ENCODE peak calls at places on chromosomes 12 and 14, in six cellular contexts. G is left ventricle myocardium inferior; P is AG04450; H is Panc1; X is HCT116; Y is CD8-positive, alpha-beta memory T cell. C is an unnamed sample. For H3K9me3, the result is how much of the 10 kb centered on the place peaks cover.

GRCh38 chr12:65278576-65279386 is at the start of gene MSRB3:
- DNase-seq in X (peak), G (peak), Y (peak), P (peak), H (no peak), C (no peak)

GRCh38 chr14:36097356-36097755 is 79.2 kb downstream of the PTCSC3 start:
- DNase-seq in X (no peak), H (no peak), Y (no peak), P (no peak), G (no peak), C (no peak)

GRCh38 chr12:68003777-68004176 is 14.5 kb downstream of the IFNG-AS1 start:
- DNase-seq in G (no peak), Y (no peak), H (no peak), X (no peak), P (no peak), C (no peak)

GRCh38 chr12:92034858-92035401 is 110.7 kb downstream of the BTG1 start:
- DNase-seq in P (peak), X (peak), H (no peak), Y (peak), G (peak), C (peak)

GRCh38 chr12:73361867-73362230 is 1089.7 kb downstream of the TRHDE start:
- DNase-seq in X (no peak), Y (no peak), P (no peak), H (no peak), G (no peak), C (no peak)

GRCh38 chr12:113302925-113303640 is 31.8 kb downstream of the SLC8B1 start:
- DNase-seq in P (no peak), Y (no peak), G (no peak), X (no peak), H (no peak), C (no peak)

GRCh38 chr12:47364251-47364650 is 284.5 kb upstream of the AMIGO2 start:
- DNase-seq in Y (no peak), X (no peak), G (no peak), P (no peak), H (no peak), C (no peak)

GRCh38 chr14:80336613-80337106 is 125.4 kb upstream of the DIO2 start:
- DNase-seq in Y (no peak), P (no peak), H (no peak), G (no peak), X (no peak), C (no peak)

GRCh38 chr12:131617179-131617578 is 93.7 kb upstream of the SFSWAP start:
- DNase-seq in H (no peak), Y (no peak), P (no peak), X (no peak), G (no peak), C (no peak)

GRCh38 chr12:133202493-133203343 is 21.4 kb downstream of the ZNF268 start:
- DNase-seq in Y (no peak), G (no peak), X (no peak), P (no peak), H (no peak), C (no peak)
- H3K9me3 ChIP-seq in Y (half or more), G (half or more), X (half or more), P (under half), H (half or more), C (half or more)

GRCh38 chr12:1531160-1531653 is 63.2 kb downstream of the FBXL14 start:
- DNase-seq in X (no peak), Y (no peak), P (no peak), H (no peak), G (no peak), C (no peak)

GRCh38 chr12:1531654-1532366 is 62.6 kb downstream of the FBXL14 start:
- DNase-seq in G (no peak), Y (no peak), H (no peak), P (no peak), X (no peak), C (no peak)

GRCh38 chr12:1529228-1529861 is 65.0 kb downstream of the FBXL14 start:
- DNase-seq in Y (no peak), H (no peak), P (no peak), X (no peak), G (no peak), C (no peak)

GRCh38 chr12:1529862-1530591 is 64.4 kb downstream of the FBXL14 start:
- DNase-seq in X (no peak), Y (no peak), G (peak), H (no peak), P (no peak), C (no peak)

GRCh38 chr12:1530592-1531159 is 63.7 kb downstream of the FBXL14 start:
- DNase-seq in X (no peak), G (no peak), H (no peak), P (no peak), Y (no peak), C (no peak)
- H3K4me3 ChIP-seq in X (no peak), G (peak), H (peak), P (peak), Y (no peak), C (peak)

GRCh38 chr12:133106253-133106652 is 23.8 kb downstream of the ZNF891 start:
- DNase-seq in Y (no peak), H (no peak), G (no peak), P (no peak), X (no peak), C (no peak)

GRCh38 chr12:133108150-133108549 is 21.9 kb downstream of the ZNF891 start:
- DNase-seq in H (no peak), X (no peak), Y (no peak), G (no peak), P (no peak), C (no peak)

GRCh38 chr12:133107121-133107520 is 23.0 kb downstream of the ZNF891 start:
- DNase-seq in G (no peak), H (no peak), Y (no peak), P (no peak), X (no peak), C (no peak)

GRCh38 chr12:133105620-133106019 is 24.5 kb downstream of the ZNF891 start:
- DNase-seq in Y (no peak), G (no peak), X (no peak), P (no peak), H (no peak), C (no peak)
- H3K9me3 ChIP-seq in Y (half or more), G (half or more), X (half or more), P (under half), H (half or more), C (half or more)

DNA sequence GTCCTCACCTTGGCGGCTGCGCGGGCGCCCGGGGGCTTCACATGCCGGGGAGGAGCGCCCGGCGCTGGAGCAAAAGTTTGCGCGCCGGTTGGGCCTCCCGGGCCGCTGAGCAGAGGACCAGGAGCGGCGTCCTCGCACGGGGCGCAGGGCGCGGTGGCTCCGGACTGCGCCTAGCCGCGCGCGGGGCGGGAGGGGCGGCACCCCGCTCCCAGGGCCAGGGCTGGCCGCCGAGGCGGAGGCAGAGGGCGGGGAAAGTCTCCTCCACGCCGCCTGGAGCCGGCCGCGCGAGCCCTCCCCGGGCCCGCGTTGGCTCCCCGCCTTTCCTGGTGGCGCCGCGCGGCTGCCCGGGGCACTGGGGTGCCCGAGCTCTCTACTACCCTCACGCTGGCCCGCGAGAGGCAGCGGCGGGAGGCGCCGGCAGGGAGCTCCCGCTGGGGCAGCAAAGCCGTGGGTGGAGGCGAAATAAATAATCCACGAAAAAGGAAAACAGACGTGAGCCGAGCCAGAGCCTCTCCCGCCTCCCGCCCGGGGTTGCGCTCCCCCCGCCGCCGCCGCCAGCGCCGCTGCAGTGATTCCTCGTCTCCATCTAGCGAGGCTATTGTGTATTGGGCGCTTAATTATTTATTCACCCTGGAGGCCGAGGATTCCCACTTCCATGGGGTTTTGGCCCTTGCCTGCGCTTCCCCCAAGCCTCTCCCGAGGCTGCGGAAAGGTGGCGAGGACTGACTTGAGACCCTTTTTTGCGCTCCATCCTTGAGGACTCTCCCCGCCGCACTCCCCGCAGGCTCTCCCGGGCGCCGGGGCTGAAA is 476 bp upstream of the PRIMA1 start:
- DNase-seq in P (no peak), G (peak), H (no peak), Y (no peak), X (no peak), C (no peak)
- H3K4me3 ChIP-seq in P (no peak), G (peak), H (peak), Y (no peak), X (peak), C (no peak)

DNA sequence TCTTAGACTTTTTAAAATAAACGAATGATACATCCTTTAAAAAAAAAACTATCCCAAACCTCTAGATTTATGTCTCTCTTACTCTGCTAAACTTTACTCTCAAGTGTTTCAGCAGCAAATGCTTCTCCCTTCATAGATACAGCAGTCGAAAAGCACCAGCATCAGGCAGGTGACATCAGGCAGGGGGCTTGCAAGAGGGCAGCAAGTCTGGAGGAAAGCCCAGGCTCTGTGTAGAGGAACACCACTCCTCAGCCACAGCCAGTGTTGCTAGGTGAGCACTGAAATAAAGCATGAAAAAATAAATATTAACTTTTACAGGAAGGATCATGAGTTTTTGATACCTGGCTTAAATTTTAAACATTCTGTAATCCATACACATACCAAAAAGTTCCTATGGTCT is 419.4 kb downstream of the GALC start:
- DNase-seq in G (no peak), P (no peak), H (no peak), X (no peak), Y (no peak), C (no peak)
- H3K9me3 ChIP-seq in G (under half), P (under half), H (under half), X (under half), Y (under half), C (under half)

DNA sequence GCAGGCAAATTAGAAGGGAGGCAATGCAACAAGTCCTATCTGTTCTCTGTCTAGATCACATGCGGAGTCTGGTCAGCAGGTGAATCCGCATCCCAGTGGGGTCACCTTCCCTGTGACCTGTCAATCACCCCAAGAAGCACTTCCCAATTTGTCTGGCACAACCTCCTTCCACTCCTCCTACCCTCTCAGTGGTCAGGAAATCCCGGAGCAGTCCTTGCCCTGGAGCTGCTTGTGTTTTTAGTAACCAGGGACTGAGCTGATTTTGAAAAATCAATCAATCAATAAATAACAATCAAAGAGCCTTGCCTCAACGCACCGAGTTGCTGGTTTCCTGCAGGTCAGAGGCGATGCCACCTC is 572 bp upstream of the ACSS3 start:
- DNase-seq in G (peak), H (no peak), X (no peak), P (no peak), Y (no peak), C (no peak)
- H3K4me3 ChIP-seq in G (peak), H (no peak), X (no peak), P (peak), Y (no peak), C (no peak)

GRCh38 chr14:106556665-106557289 is 1030.4 kb downstream of the TMEM121 start:
- DNase-seq in Y (peak), P (no peak), H (peak), X (no peak), G (no peak), C (peak)
- H3K9me3 ChIP-seq in Y (under half), P (under half), H (under half), X (under half), G (under half), C (under half)

DNA sequence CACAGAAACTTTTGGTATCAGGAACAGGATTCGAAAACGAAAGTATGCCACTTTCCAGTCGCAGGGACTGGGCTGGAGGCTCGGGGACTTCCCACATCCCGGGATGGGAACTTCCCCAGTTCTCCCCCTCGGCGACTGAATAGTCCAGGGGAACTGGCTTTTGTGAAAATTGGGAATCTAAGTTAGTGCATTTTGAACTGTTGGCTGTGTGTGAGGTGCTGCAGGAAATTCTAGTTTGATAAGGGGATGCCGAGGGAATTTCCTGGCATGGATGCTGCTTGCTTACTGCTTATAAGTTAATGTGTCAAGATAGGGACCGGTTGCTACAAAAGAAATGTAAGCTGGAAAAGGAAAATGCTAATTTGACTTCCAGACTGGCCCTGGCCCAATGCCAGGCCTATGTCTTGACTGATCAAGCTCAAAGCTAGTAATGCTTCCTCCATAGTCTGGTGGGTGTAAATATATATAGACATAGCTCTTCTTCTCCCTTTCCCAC is 73.4 kb upstream of the EIF5 start:
- DNase-seq in P (no peak), G (peak), H (no peak), X (no peak), Y (no peak), C (no peak)
- H3K4me3 ChIP-seq in P (peak), G (peak), H (peak), X (peak), Y (no peak), C (peak)

DNA sequence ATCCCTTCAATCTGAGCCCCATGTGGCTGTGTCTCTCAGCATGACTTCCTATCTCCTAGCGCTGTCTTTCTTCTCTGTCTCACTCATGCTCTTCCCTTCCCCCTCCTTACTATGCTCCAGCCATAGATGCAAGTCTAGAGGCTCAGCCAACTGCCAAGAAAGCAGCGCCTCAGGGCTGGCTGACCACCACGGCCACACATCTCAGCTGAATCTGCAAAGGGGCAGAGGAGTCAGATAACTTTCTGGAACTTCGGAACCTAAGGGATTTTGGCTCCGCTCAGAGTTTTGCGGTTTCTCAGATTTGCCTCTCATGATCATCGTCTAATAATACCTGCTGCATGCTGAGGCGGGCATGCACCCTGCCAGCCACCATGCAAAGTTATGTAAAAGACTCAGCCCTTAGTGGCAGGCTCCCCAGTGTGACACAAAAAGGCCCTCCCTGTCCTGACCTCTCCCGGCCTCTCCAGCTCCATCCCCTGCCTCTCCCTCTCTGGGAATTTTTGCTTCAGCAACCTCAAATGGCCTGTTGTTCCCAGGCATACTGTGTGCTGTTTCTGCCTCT is 5.0 kb upstream of the FGF6 start:
- DNase-seq in Y (no peak), H (no peak), P (no peak), G (no peak), X (no peak), C (no peak)
- H3K9me3 ChIP-seq in Y (under half), H (under half), P (under half), G (under half), X (under half), C (under half)

DNA sequence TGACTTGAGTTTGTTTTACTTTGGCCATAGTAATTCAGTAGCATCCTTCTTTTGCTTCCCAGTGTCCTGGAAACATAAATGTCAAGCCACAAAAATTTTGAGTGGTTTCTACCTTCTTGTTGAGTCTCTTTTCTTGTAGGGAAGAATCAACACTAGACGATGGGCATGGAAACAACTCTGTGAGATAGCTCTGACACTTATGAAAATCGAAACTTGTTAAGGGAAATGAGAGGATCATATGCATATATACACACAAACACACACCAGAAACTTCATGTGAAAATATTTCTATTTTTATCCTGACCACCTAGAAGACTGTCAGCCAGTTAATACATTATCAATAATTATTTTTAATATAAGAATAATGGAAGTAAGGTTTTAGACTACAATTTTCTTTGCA is 1247.3 kb upstream of the FLRT2 start:
- DNase-seq in Y (no peak), H (no peak), P (no peak), G (no peak), X (no peak), C (no peak)
- H3K4me3 ChIP-seq in Y (no peak), H (no peak), P (no peak), G (no peak), X (no peak), C (no peak)

C was measured in effector memory CD4-positive, alpha-beta T cell.